ENCODE peak calls at places on chromosomes 1 and 21, in ten cellular contexts. U, L, I, X, T, Q, P, Y, K and F are unnamed samples.
A peak's percentile ranks its signal among the peaks of the same experiment; 100 is the strongest.

GRCh38 chr1:77347646-77348045 is 65.8 kb downstream of the AK5 start:
- DNase-seq in Y (no peak), X (no peak), T (no peak), P (peak; percentile 84), Q (peak; percentile 64), L (no peak), I (no peak), K (peak; percentile 69), U (no peak), F (peak; percentile 86)

GRCh38 chr1:161119017-161119378 is 1.1 kb downstream of the NIT1 start:
- DNase-seq in X (peak; percentile 22), K (peak; percentile 29), L (no peak), P (no peak), T (no peak), I (no peak), U (peak; percentile 61), Y (no peak), Q (no peak), F (no peak)

GRCh38 chr1:6351480-6352137 is 42.0 kb downstream of the ACOT7 start:
- DNase-seq in Y (no peak), U (peak; percentile 93), K (peak; percentile 33), P (no peak), X (no peak), I (no peak), L (no peak), T (no peak), Q (no peak), F (no peak)

GRCh38 chr1:17826165-17826488 is 71.0 kb downstream of the ACTL8 start:
- DNase-seq in X (peak; percentile 31), K (no peak), P (no peak), Q (peak; percentile 34), L (no peak), I (no peak), U (peak; percentile 87), Y (no peak), T (no peak), F (no peak)

GRCh38 chr21:41659791-41660560 is 106.9 kb downstream of the RIPK4 start:
- DNase-seq in I (no peak), U (no peak), K (no peak), Y (no peak), T (no peak), L (no peak), X (no peak), Q (peak; percentile 37), P (no peak), F (no peak)

GRCh38 chr21:17270234-17270633 is 242.6 kb upstream of the CXADR start:
- DNase-seq in U (no peak), P (peak; percentile 17), Q (peak; percentile 71), T (no peak), L (no peak), X (no peak), K (peak; percentile 41), Y (no peak), I (peak; percentile 32), F (peak; percentile 31)

GRCh38 chr1:161730050-161730564 is 8.8 kb downstream of the FCRLB start:
- DNase-seq in T (no peak), I (no peak), U (no peak), P (no peak), Y (no peak), X (peak; percentile 76), Q (no peak), L (no peak), K (peak; percentile 88), F (no peak)

GRCh38 chr1:43963890-43964289 is 5.9 kb upstream of the DPH2 start:
- DNase-seq in L (no peak), P (no peak), X (no peak), I (no peak), K (no peak), T (no peak), Q (no peak), Y (no peak), U (no peak), F (no peak)

GRCh38 chr1:76639181-76639580 is 228.1 kb upstream of the ST6GALNAC5 start:
- DNase-seq in L (no peak), T (no peak), X (no peak), K (no peak), U (no peak), I (no peak), Q (no peak), P (no peak), Y (no peak), F (no peak)

GRCh38 chr1:9724706-9725476 is 73.4 kb downstream of the PIK3CD start:
- DNase-seq in T (no peak), I (no peak), Q (peak; percentile 53), P (no peak), K (peak; percentile 40), U (peak; percentile 75), L (peak; percentile 64), Y (no peak), X (peak; percentile 79), F (no peak)

GRCh38 chr1:82015444-82015843 is 214.7 kb downstream of the ADGRL2 start:
- DNase-seq in L (no peak), X (peak; percentile 1), Q (no peak), T (no peak), Y (no peak), U (no peak), K (no peak), P (no peak), I (no peak), F (no peak)

GRCh38 chr1:22784737-22785136 is 74.1 kb downstream of the EPHB2 start:
- DNase-seq in U (no peak), I (no peak), T (no peak), Q (no peak), K (no peak), P (no peak), L (no peak), X (no peak), Y (no peak), F (no peak)

DNA sequence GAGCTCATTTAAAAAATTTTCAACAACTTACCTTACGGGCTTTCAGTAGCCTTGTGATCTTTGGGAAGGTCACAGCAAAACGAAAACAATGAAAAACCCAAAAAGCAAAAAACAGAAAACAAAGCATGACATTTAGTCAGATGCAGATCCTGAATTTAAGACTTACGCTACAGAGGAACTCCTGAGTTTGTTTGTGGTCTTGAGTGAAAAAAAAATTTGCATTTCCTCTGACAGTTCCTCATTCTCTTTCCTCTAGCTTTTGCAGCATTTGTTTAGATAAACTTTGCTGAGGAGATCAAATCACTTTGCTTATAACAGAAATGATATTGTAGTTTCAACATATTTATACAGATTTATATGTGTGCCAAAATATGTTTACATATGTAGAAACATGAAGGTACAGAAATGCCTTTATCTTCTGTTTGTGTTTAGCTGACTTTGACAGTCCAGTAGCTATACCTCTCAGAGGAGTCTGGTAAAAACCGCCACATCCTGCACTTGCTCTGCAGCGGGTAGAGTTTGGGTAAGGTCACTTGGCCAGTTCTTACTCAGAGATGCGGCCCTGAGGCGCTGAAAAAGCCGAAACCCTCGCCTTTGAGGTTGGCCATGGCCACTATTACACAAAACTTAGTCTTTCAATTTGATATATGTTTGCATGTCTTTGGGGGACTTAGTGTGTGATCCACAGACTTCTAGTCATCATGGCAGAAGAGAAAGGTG is 142.5 kb downstream of the TNR start:
- DNase-seq in U (no peak), Q (no peak), Y (no peak), X (peak; percentile 88), T (no peak), I (no peak), P (no peak), L (no peak), K (no peak), F (no peak)
- H3K4me3 ChIP-seq in U (no peak overlapping the region), Q (no peak overlapping the region), Y (no peak overlapping the region), X (no peak overlapping the region), T (no peak overlapping the region), I (no peak overlapping the region), P (no peak overlapping the region), L (no peak overlapping the region), K (no peak overlapping the region), F (no peak overlapping the region)

DNA sequence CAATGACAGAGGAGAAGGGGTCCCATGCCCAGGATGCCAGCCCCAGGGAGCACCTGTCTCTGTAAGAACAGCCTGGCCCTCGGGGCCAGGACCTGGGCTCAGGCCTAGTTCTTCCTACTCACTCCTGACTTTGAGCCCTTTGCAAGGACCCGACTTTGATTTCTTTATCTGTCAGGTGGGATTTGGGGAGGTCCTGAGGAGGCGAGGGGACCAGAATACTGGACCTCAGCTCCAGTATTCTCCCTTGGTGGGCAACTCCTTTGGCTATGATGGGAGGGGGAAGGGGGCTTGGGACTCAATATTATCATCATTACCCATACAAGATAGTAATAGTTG is 18.1 kb downstream of the KCNQ4 start:
- DNase-seq in T (no peak), K (no peak), L (no peak), P (no peak), Y (no peak), Q (no peak), X (no peak), I (no peak), U (no peak), F (no peak)
- H3K4me3 ChIP-seq in T (peak overlapping the region; percentile 52), K (no peak overlapping the region), L (no peak overlapping the region), P (no peak overlapping the region), Y (peak overlapping the region; percentile 43), Q (peak overlapping the region; percentile 47), X (peak overlapping the region; percentile 32), I (no peak overlapping the region), U (no peak overlapping the region), F (peak overlapping the region; percentile 50)

DNA sequence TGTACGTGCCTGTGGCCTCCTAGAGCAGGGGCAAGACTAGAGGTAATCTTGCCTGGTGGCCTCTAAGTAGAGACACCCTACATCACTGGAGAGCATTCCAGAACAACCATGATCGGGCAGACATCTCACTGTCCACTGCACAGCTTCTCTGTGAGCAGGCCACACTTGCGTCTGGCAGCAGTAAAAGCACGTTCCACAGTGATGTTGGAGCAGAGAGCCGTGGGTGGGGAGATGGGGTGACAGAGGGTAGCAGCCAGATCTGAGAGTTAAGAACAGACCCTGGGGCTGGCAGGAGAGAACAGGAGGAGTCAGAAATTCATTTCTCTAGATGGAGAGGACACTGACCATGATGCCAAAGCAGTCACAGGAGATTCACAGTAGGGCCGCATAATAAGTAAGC is 293.0 kb downstream of the HHAT start:
- DNase-seq in K (no peak), T (no peak), X (no peak), P (no peak), I (no peak), Q (no peak), U (no peak), Y (no peak), L (no peak), F (no peak)
- H3K4me3 ChIP-seq in K (no peak overlapping the region), T (no peak overlapping the region), X (no peak overlapping the region), P (no peak overlapping the region), I (no peak overlapping the region), Q (no peak overlapping the region), U (no peak overlapping the region), Y (no peak overlapping the region), L (no peak overlapping the region), F (no peak overlapping the region)

GRCh38 chr1:86538775-86539174 is 8.1 kb upstream of the CLCA4 start:
- DNase-seq in U (no peak), T (no peak), I (no peak), K (no peak), X (no peak), Q (no peak), P (no peak), L (no peak), Y (no peak), F (no peak)
- H3K4me3 ChIP-seq in U (no peak overlapping the region), T (no peak overlapping the region), I (no peak overlapping the region), K (no peak overlapping the region), X (no peak overlapping the region), Q (no peak overlapping the region), P (no peak overlapping the region), L (no peak overlapping the region), Y (no peak overlapping the region), F (no peak overlapping the region)

GRCh38 chr21:14572206-14572780 is 26.2 kb upstream of the SAMSN1 start:
- DNase-seq in L (no peak), Y (no peak), K (no peak), X (peak; percentile 48), I (no peak), P (no peak), T (no peak), Q (no peak), U (no peak), F (no peak)
- H3K4me3 ChIP-seq in L (no peak overlapping the region), Y (no peak overlapping the region), K (no peak overlapping the region), X (no peak overlapping the region), I (no peak overlapping the region), P (no peak overlapping the region), T (no peak overlapping the region), Q (no peak overlapping the region), U (no peak overlapping the region), F (no peak overlapping the region)

GRCh38 chr1:202133016-202133415 is 10.3 kb downstream of the GPR37L1 start:
- DNase-seq in Y (no peak), I (no peak), X (no peak), L (no peak), K (no peak), T (peak; percentile 87), U (no peak), Q (no peak), P (no peak), F (no peak)
- H3K4me3 ChIP-seq in Y (no peak overlapping the region), I (no peak overlapping the region), X (no peak overlapping the region), L (no peak overlapping the region), K (no peak overlapping the region), T (peak overlapping the region; percentile 8), U (no peak overlapping the region), Q (no peak overlapping the region), P (no peak overlapping the region), F (no peak overlapping the region)